ENCODE peak calls at places on chromosomes 6 and 20, in five cellular contexts. One of them, this sample, is unnamed.

GRCh38 chr6:119355157-119355556 is 5.6 kb upstream of the MAN1A1 start:
- DNase-seq in tibial nerve: no peak
- DNase-seq in A549: no peak
- DNase-seq in adrenal gland: no peak
- DNase-seq in sigmoid colon: no peak
- DNase-seq in this sample: no peak

GRCh38 chr6:67736816-67737215 is 898.3 kb upstream of the ADGRB3 start:
- DNase-seq in sigmoid colon: no peak
- DNase-seq in A549: no peak
- DNase-seq in tibial nerve: no peak
- DNase-seq in adrenal gland: no peak
- DNase-seq in this sample: no peak

GRCh38 chr6:10528170-10528981 is 7.2 kb downstream of the GCNT2 start:
- DNase-seq in A549: peak
- DNase-seq in tibial nerve: no peak
- DNase-seq in adrenal gland: no peak
- DNase-seq in sigmoid colon: no peak
- DNase-seq in this sample: peak

GRCh38 chr20:11917663-11918062 is at the start of gene BTBD3:
- DNase-seq in A549: no peak
- DNase-seq in adrenal gland: peak
- DNase-seq in sigmoid colon: peak
- DNase-seq in tibial nerve: no peak
- DNase-seq in this sample: no peak

GRCh38 chr20:19626896-19627295 is 131.2 kb upstream of the RIN2 start:
- DNase-seq in sigmoid colon: no peak
- DNase-seq in tibial nerve: no peak
- DNase-seq in adrenal gland: peak
- DNase-seq in A549: no peak
- DNase-seq in this sample: no peak

GRCh38 chr6:137226682-137227081 is 7.5 kb upstream of the IFNGR1 start:
- DNase-seq in sigmoid colon: no peak
- DNase-seq in adrenal gland: no peak
- DNase-seq in A549: no peak
- DNase-seq in tibial nerve: no peak
- DNase-seq in this sample: no peak

GRCh38 chr6:87139236-87139635 is 16.1 kb upstream of the ZNF292 start:
- DNase-seq in tibial nerve: no peak
- DNase-seq in sigmoid colon: no peak
- DNase-seq in adrenal gland: no peak
- DNase-seq in A549: peak
- DNase-seq in this sample: peak

GRCh38 chr20:10430000-10430466 is 4.0 kb downstream of the MKKS start:
- DNase-seq in tibial nerve: no peak
- DNase-seq in adrenal gland: no peak
- DNase-seq in sigmoid colon: no peak
- DNase-seq in A549: peak
- DNase-seq in this sample: no peak

GRCh38 chr6:138250053-138250452 is 31.8 kb upstream of the PBOV1 start:
- DNase-seq in tibial nerve: no peak
- DNase-seq in adrenal gland: no peak
- DNase-seq in A549: no peak
- DNase-seq in sigmoid colon: no peak
- DNase-seq in this sample: no peak

GRCh38 chr6:120606743-120607142 is 727.5 kb downstream of the TBC1D32 start:
- DNase-seq in A549: no peak
- DNase-seq in adrenal gland: no peak
- DNase-seq in sigmoid colon: no peak
- DNase-seq in tibial nerve: no peak
- DNase-seq in this sample: no peak

GRCh38 chr6:51618563-51618962 is 468.9 kb downstream of the PKHD1 start:
- DNase-seq in tibial nerve: no peak
- DNase-seq in A549: no peak
- DNase-seq in adrenal gland: no peak
- DNase-seq in sigmoid colon: no peak
- DNase-seq in this sample: peak

GRCh38 chr6:21157186-21157929 is 436.2 kb upstream of the SOX4 start:
- DNase-seq in tibial nerve: no peak
- DNase-seq in sigmoid colon: no peak
- DNase-seq in adrenal gland: no peak
- DNase-seq in A549: no peak
- DNase-seq in this sample: no peak

GRCh38 chr20:47220161-47220582 is 136.3 kb downstream of the ZMYND8 start:
- DNase-seq in adrenal gland: peak
- DNase-seq in A549: peak
- DNase-seq in tibial nerve: no peak
- DNase-seq in sigmoid colon: no peak
- DNase-seq in this sample: peak

GRCh38 chr6:9401936-9402335 is 966.6 kb upstream of the SLC35B3 start:
- DNase-seq in adrenal gland: no peak
- DNase-seq in sigmoid colon: no peak
- DNase-seq in A549: no peak
- DNase-seq in tibial nerve: no peak
- DNase-seq in this sample: no peak

GRCh38 chr20:1735417-1736089 is 78.0 kb upstream of the SIRPG start:
- DNase-seq in A549: no peak
- DNase-seq in sigmoid colon: no peak
- DNase-seq in adrenal gland: no peak
- DNase-seq in tibial nerve: no peak
- DNase-seq in this sample: no peak

GRCh38 chr6:34240329-34241248 is 3.9 kb downstream of the HMGA1 start:
- DNase-seq in tibial nerve: no peak
- DNase-seq in A549: no peak
- DNase-seq in adrenal gland: peak
- DNase-seq in sigmoid colon: peak
- DNase-seq in this sample: no peak

GRCh38 chr6:116399287-116399686 is 28.5 kb downstream of the DSE start:
- DNase-seq in sigmoid colon: no peak
- DNase-seq in A549: no peak
- DNase-seq in tibial nerve: no peak
- DNase-seq in adrenal gland: no peak
- DNase-seq in this sample: no peak

GRCh38 chr20:50595988-50596693 is 86.0 kb downstream of the PTPN1 start:
- DNase-seq in adrenal gland: peak
- DNase-seq in A549: no peak
- DNase-seq in sigmoid colon: no peak
- DNase-seq in tibial nerve: no peak
- DNase-seq in this sample: no peak

GRCh38 chr6:93562566-93562965 is 143.2 kb upstream of the EPHA7 start:
- DNase-seq in sigmoid colon: no peak
- DNase-seq in tibial nerve: no peak
- DNase-seq in adrenal gland: no peak
- DNase-seq in A549: no peak
- DNase-seq in this sample: no peak

GRCh38 chr6:99614430-99615161 is 8.0 kb downstream of the PRDM13 start:
- DNase-seq in tibial nerve: no peak
- DNase-seq in adrenal gland: no peak
- DNase-seq in sigmoid colon: no peak
- DNase-seq in A549: peak
- DNase-seq in this sample: peak

GRCh38 chr6:44001318-44001868 is 125.9 kb downstream of the MRPL14 start:
- DNase-seq in A549: no peak
- DNase-seq in sigmoid colon: no peak
- DNase-seq in tibial nerve: no peak
- DNase-seq in adrenal gland: no peak
- DNase-seq in this sample: peak

GRCh38 chr20:56257604-56258003 is 9.1 kb downstream of the MC3R start:
- DNase-seq in A549: no peak
- DNase-seq in tibial nerve: no peak
- DNase-seq in sigmoid colon: no peak
- DNase-seq in adrenal gland: no peak
- DNase-seq in this sample: no peak

GRCh38 chr6:148440877-148441453 is 98.3 kb downstream of the SASH1 start:
- DNase-seq in A549: peak
- DNase-seq in adrenal gland: peak
- DNase-seq in tibial nerve: peak
- DNase-seq in sigmoid colon: peak
- DNase-seq in this sample: no peak

GRCh38 chr6:128605961-128606360 is 85.6 kb upstream of the PTPRK start:
- DNase-seq in tibial nerve: no peak
- DNase-seq in A549: no peak
- DNase-seq in adrenal gland: no peak
- DNase-seq in sigmoid colon: no peak
- DNase-seq in this sample: peak

GRCh38 chr6:10363911-10364310 is 51.0 kb downstream of the TFAP2A start:
- DNase-seq in A549: no peak
- DNase-seq in tibial nerve: no peak
- DNase-seq in sigmoid colon: no peak
- DNase-seq in adrenal gland: no peak
- DNase-seq in this sample: no peak

GRCh38 chr6:113172531-113172966 is 684.6 kb upstream of the MARCKS start:
- DNase-seq in sigmoid colon: no peak
- DNase-seq in adrenal gland: peak
- DNase-seq in A549: no peak
- DNase-seq in tibial nerve: no peak
- DNase-seq in this sample: no peak

GRCh38 chr6:154276810-154277577 is 79.6 kb downstream of the IPCEF1 start:
- DNase-seq in A549: peak
- DNase-seq in sigmoid colon: no peak
- DNase-seq in adrenal gland: no peak
- DNase-seq in tibial nerve: no peak
- DNase-seq in this sample: peak

GRCh38 chr20:19889011-19889953 is 127.9 kb upstream of the NAA20 start:
- DNase-seq in tibial nerve: no peak
- DNase-seq in adrenal gland: peak
- DNase-seq in A549: no peak
- DNase-seq in sigmoid colon: peak
- DNase-seq in this sample: no peak

GRCh38 chr6:108452725-108453195 is 108.0 kb upstream of the FOXO3 start:
- DNase-seq in tibial nerve: no peak
- DNase-seq in adrenal gland: no peak
- DNase-seq in A549: no peak
- DNase-seq in sigmoid colon: no peak
- DNase-seq in this sample: peak

DNA sequence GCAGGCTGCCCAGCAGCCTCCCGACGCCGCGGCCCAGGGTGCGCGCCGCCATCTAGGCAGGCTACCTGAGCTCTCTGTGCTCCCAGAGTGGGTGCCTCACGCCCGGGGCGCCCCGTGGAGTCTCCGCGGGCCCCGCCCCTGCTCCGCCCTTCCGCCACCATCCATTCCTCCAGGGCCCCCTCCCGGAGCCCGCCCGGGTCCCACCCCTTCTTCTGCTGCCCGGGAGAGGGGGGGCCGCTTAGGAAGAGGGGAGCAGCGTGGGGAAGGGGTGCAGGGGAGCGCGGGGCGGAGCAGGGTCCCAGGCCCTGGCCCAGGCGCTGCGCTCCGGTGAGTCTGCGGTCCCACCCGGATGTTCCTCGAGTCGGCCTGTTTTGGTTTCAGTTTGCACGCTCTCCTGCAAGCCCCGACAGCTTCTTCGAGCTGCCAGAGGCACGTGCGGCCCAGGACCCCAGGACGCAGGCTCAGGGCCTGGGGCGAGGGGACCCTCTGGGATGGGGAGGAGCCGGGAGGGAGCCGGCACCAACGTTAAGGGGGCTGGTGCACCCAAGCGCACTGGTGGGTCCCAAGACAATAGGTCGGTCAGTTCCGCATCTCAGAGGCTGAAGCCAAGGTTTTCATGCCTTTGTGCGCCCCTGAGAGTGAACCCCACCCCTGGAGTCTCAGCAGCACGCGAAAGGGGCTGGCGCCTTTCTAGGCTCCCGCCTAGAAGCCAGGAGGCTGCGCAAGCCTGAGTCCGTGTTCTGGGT is at the start of gene ACSS1:
- DNase-seq in A549: peak
- DNase-seq in sigmoid colon: peak
- DNase-seq in tibial nerve: peak
- DNase-seq in adrenal gland: peak
- DNase-seq in this sample: peak
- TF ChIP-seq POLR2A in A549: peak
- TF ChIP-seq POLR2A in sigmoid colon: no peak
- TF ChIP-seq POLR2A in tibial nerve: peak
- TF ChIP-seq POLR2A in adrenal gland: no peak
- TF ChIP-seq POLR2A in this sample: no peak

GRCh38 chr6:3841711-3842565 is 7.2 kb upstream of the FAM50B start:
- DNase-seq in A549: no peak
- DNase-seq in adrenal gland: no peak
- DNase-seq in tibial nerve: no peak
- DNase-seq in sigmoid colon: no peak
- DNase-seq in this sample: no peak
- TF ChIP-seq POLR2A in A549: no peak
- TF ChIP-seq POLR2A in adrenal gland: no peak
- TF ChIP-seq POLR2A in tibial nerve: no peak
- TF ChIP-seq POLR2A in sigmoid colon: no peak
- TF ChIP-seq POLR2A in this sample: no peak

DNA sequence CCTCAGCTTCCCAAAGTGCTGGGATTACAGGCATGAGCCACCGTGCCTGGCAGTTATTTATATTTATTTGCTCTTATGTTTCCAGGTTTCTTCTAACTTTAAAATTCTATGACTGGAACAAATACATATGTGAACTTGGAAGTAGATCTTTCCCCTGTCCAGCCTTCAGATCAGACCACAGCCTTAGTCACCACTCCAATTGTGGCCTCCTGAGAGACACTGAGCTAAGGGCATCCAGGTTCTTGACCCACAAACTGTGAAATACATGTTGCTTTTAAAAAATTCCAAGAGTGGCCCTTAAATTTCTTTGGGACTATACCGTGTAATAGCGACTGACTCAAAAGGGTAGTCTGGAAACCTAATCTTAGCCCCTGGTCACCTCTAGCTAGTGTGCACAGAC is 1.5 kb upstream of the ADGRG6 start:
- DNase-seq in sigmoid colon: no peak
- DNase-seq in A549: no peak
- DNase-seq in tibial nerve: no peak
- DNase-seq in adrenal gland: no peak
- DNase-seq in this sample: no peak
- TF ChIP-seq POLR2A in sigmoid colon: no peak
- TF ChIP-seq POLR2A in A549: no peak
- TF ChIP-seq POLR2A in tibial nerve: no peak
- TF ChIP-seq POLR2A in adrenal gland: no peak
- TF ChIP-seq POLR2A in this sample: no peak

DNA sequence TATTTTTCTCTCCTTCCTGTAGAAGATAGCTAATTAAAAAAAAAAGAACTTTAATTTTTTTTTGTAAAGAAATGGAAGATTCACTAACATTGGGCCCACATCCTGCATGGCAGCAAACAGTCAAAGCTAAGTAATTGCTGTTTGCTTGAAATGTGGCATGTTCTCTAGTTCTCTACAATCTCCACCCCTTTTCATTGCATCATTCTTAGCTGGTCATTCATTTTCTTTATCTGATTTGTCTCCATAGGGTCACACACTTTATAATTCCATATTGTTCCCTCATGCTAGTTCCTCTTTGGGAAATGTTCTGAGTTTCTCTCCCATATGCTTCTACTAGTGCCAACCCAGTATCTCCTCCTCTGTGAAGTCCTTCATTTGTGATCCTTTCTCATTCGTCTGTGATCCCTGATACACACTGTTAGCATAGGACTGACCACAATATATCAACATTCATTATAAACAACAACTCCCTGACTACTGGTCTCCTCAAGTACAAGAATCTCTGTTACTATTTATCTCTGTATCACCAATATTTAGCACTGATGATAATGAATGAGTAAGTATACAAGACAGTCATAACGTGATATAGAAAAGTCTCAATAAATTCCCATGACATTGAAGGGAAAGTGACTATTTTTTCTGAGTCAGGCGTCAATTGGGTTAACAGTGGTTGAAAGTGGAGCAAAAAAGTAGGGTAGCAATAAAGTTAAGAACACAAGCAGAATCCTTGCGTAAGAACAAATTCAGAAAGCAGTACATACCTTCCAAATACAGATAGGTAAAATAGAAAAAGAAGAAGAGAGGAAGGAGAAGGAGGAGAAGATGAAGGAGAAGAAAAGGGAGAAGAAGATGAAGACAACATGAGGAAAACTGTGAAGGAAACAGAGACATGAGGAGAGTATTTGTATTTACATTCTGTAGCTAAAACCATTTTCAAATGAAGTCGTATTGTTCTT is 33.2 kb upstream of the MYB start:
- DNase-seq in adrenal gland: no peak
- DNase-seq in tibial nerve: no peak
- DNase-seq in A549: no peak
- DNase-seq in sigmoid colon: no peak
- DNase-seq in this sample: peak
- TF ChIP-seq POLR2A in adrenal gland: no peak
- TF ChIP-seq POLR2A in tibial nerve: no peak
- TF ChIP-seq POLR2A in A549: no peak
- TF ChIP-seq POLR2A in sigmoid colon: no peak
- TF ChIP-seq POLR2A in this sample: peak